ENCODE peak calls at places on chromosomes 16 and 17, in five cellular contexts. One of them, this sample, is unnamed.

GRCh38 chr16:15777533-15778203 is 79.2 kb downstream of the MYH11 start:
- DNase-seq in T47D: peak; percentile 36
- DNase-seq in NCI-H1694: peak; percentile 48
- DNase-seq in EL: peak; percentile 40
- DNase-seq in stimulated activated naive B cell treated with anti-CD40 and anti-IgM and Interleukin-4, amounts not matched to agents 10 μg/mL and 1 μg/mL and 100 μg/mL, for 72 hours: peak; percentile 3
- DNase-seq in this sample: no peak

GRCh38 chr17:2406903-2407790 is 6.3 kb upstream of the MNT start:
- DNase-seq in T47D: no peak
- DNase-seq in NCI-H1694: no peak
- DNase-seq in EL: peak; percentile 98
- DNase-seq in stimulated activated naive B cell treated with anti-CD40 and anti-IgM and Interleukin-4, amounts not matched to agents 10 μg/mL and 1 μg/mL and 100 μg/mL, for 72 hours: no peak
- DNase-seq in this sample: no peak

GRCh38 chr17:9023389-9024210 is 2.3 kb downstream of the NTN1 start:
- DNase-seq in T47D: no peak
- DNase-seq in NCI-H1694: no peak
- DNase-seq in EL: no peak
- DNase-seq in stimulated activated naive B cell treated with anti-CD40 and anti-IgM and Interleukin-4, amounts not matched to agents 10 μg/mL and 1 μg/mL and 100 μg/mL, for 72 hours: no peak
- DNase-seq in this sample: no peak

GRCh38 chr16:56269824-56270684 is 78.8 kb downstream of the GNAO1 start:
- DNase-seq in T47D: no peak
- DNase-seq in NCI-H1694: no peak
- DNase-seq in EL: peak; percentile 93
- DNase-seq in stimulated activated naive B cell treated with anti-CD40 and anti-IgM and Interleukin-4, amounts not matched to agents 10 μg/mL and 1 μg/mL and 100 μg/mL, for 72 hours: no peak
- DNase-seq in this sample: peak; percentile 76

GRCh38 chr16:74455619-74456289 is 34.5 kb upstream of the CLEC18B start:
- DNase-seq in T47D: no peak
- DNase-seq in NCI-H1694: no peak
- DNase-seq in EL: peak; percentile 63
- DNase-seq in stimulated activated naive B cell treated with anti-CD40 and anti-IgM and Interleukin-4, amounts not matched to agents 10 μg/mL and 1 μg/mL and 100 μg/mL, for 72 hours: no peak
- DNase-seq in this sample: no peak

GRCh38 chr17:39926588-39927100 is 757 bp downstream of the ORMDL3 start:
- DNase-seq in T47D: no peak
- DNase-seq in NCI-H1694: no peak
- DNase-seq in EL: peak; percentile 32
- DNase-seq in stimulated activated naive B cell treated with anti-CD40 and anti-IgM and Interleukin-4, amounts not matched to agents 10 μg/mL and 1 μg/mL and 100 μg/mL, for 72 hours: no peak
- DNase-seq in this sample: no peak

GRCh38 chr17:3025421-3026124 is 37.8 kb downstream of the OR1D5 start:
- DNase-seq in T47D: no peak
- DNase-seq in NCI-H1694: no peak
- DNase-seq in EL: no peak
- DNase-seq in stimulated activated naive B cell treated with anti-CD40 and anti-IgM and Interleukin-4, amounts not matched to agents 10 μg/mL and 1 μg/mL and 100 μg/mL, for 72 hours: no peak
- DNase-seq in this sample: no peak

GRCh38 chr16:89779231-89779912 is 37.1 kb downstream of the FANCA start:
- DNase-seq in T47D: no peak
- DNase-seq in NCI-H1694: no peak
- DNase-seq in EL: no peak
- DNase-seq in stimulated activated naive B cell treated with anti-CD40 and anti-IgM and Interleukin-4, amounts not matched to agents 10 μg/mL and 1 μg/mL and 100 μg/mL, for 72 hours: no peak
- DNase-seq in this sample: peak; percentile 28

GRCh38 chr17:83202002-83203000 is 122.9 kb downstream of the METRNL start:
- DNase-seq in T47D: no peak
- DNase-seq in NCI-H1694: no peak
- DNase-seq in EL: no peak
- DNase-seq in stimulated activated naive B cell treated with anti-CD40 and anti-IgM and Interleukin-4, amounts not matched to agents 10 μg/mL and 1 μg/mL and 100 μg/mL, for 72 hours: no peak
- DNase-seq in this sample: no peak